ENCODE peak calls at places on chromosomes 7 and 10, in four cellular contexts. J, X, Q and H are unnamed samples.

GRCh38 chr10:35608317-35608672 is 3.2 kb downstream of the GJD4 start:
- DNase-seq in Q (no peak), X (no peak), J (no peak), H (no peak)

GRCh38 chr10:677038-677437 is 12.4 kb downstream of the DIP2C start:
- DNase-seq in X (no peak), J (no peak), Q (no peak), H (no peak)

GRCh38 chr7:42227931-42228591 is 8.9 kb downstream of the GLI3 start:
- DNase-seq in X (no peak), Q (no peak), J (no peak), H (no peak)

GRCh38 chr7:101564778-101565211 is 64.3 kb downstream of the MYL10 start:
- DNase-seq in X (no peak), J (no peak), Q (peak), H (no peak)

GRCh38 chr10:113603057-113603777 is 50.4 kb downstream of the HABP2 start:
- DNase-seq in Q (no peak), J (no peak), X (no peak), H (no peak)

GRCh38 chr10:111030042-111030750 is 46.6 kb upstream of the ADRA2A start:
- DNase-seq in Q (no peak), X (no peak), J (no peak), H (no peak)

GRCh38 chr10:102408728-102409603 is 9.6 kb downstream of the PSD start:
- DNase-seq in Q (peak), X (peak), J (peak), H (no peak)

GRCh38 chr10:58608826-58609225 is 96.2 kb downstream of the BICC1 start:
- DNase-seq in Q (no peak), X (no peak), J (no peak), H (no peak)

GRCh38 chr7:44595934-44596635 is 10.3 kb upstream of the OGDH start:
- DNase-seq in J (no peak), Q (peak), X (no peak), H (no peak)

GRCh38 chr10:23067939-23068775 is 27.2 kb upstream of the MSRB2 start:
- DNase-seq in J (peak), Q (peak), X (peak), H (peak)

GRCh38 chr7:145797507-145797906 is 319.1 kb upstream of the CNTNAP2 start:
- DNase-seq in X (no peak), J (no peak), Q (no peak), H (no peak)

GRCh38 chr7:13097508-13097907 is 410.1 kb downstream of the ARL4A start:
- DNase-seq in J (no peak), Q (no peak), X (no peak), H (no peak)

GRCh38 chr10:83917519-83918506 is 221.5 kb upstream of the GHITM start:
- DNase-seq in J (peak), Q (no peak), X (no peak), H (no peak)

GRCh38 chr10:7028809-7029166 is 382.0 kb downstream of the SFMBT2 start:
- DNase-seq in X (no peak), Q (no peak), J (no peak), H (no peak)

GRCh38 chr10:102523250-102524029 is 19.7 kb downstream of the SUFU start:
- DNase-seq in Q (no peak), J (no peak), X (no peak), H (no peak)

GRCh38 chr7:94374231-94374630 is 20.5 kb upstream of the COL1A2 start:
- DNase-seq in J (no peak), Q (no peak), X (no peak), H (no peak)

GRCh38 chr7:43208189-43208588 is 95.7 kb downstream of the HECW1 start:
- DNase-seq in X (no peak), Q (no peak), J (no peak), H (no peak)

GRCh38 chr10:7480742-7481381 is 70.0 kb upstream of the SFMBT2 start:
- DNase-seq in J (no peak), X (no peak), Q (no peak), H (no peak)

GRCh38 chr10:8037199-8037801 is 17.2 kb upstream of the GATA3 start:
- DNase-seq in Q (no peak), J (no peak), X (no peak), H (no peak)

GRCh38 chr10:130037169-130037661 is 73.1 kb upstream of the EBF3 start:
- DNase-seq in J (no peak), X (no peak), Q (no peak), H (no peak)